ENCODE peak calls at places on chromosomes 6 and 20, in five cellular contexts. U is progenitor cell of endocrine pancreas, E is HepG2, Y is ovary, B is ascending aorta. I is an unnamed sample.

GRCh38 chr6:37347177-37348145 is 6.3 kb upstream of the RNF8 start:
- DNase-seq in E (no peak), B (no peak), Y (no peak), U (no peak), I (no peak)

GRCh38 chr6:32214126-32214525 is 9.7 kb downstream of the NOTCH4 start:
- DNase-seq in Y (no peak), E (no peak), U (no peak), B (no peak), I (no peak)

GRCh38 chr6:166516256-166516655 is 70.2 kb downstream of the RAMACL start:
- DNase-seq in E (no peak), Y (no peak), B (no peak), U (no peak), I (no peak)

GRCh38 chr20:33481431-33481941 is 8.4 kb upstream of the CBFA2T2 start:
- DNase-seq in Y (no peak), U (no peak), B (no peak), E (no peak), I (no peak)

GRCh38 chr6:122530440-122531046 is 58.9 kb upstream of the SERINC1 start:
- DNase-seq in B (no peak), E (peak), U (peak), Y (peak), I (no peak)

GRCh38 chr6:32761084-32761483 is 2.2 kb downstream of the HLA-DQB2 start:
- DNase-seq in B (no peak), Y (no peak), E (no peak), U (no peak), I (no peak)

GRCh38 chr20:47883186-47883585 is 97.9 kb upstream of the SULF2 start:
- DNase-seq in E (no peak), U (no peak), Y (no peak), B (no peak), I (no peak)

GRCh38 chr6:38062066-38062465 is 242.5 kb downstream of the ZFAND3 start:
- DNase-seq in B (no peak), Y (no peak), E (no peak), U (no peak), I (no peak)

GRCh38 chr6:33551538-33551937 is 28.5 kb downstream of the BAK1 start:
- DNase-seq in E (no peak), Y (no peak), B (no peak), U (no peak), I (no peak)

GRCh38 chr6:148109732-148110131 is 232.9 kb upstream of the SASH1 start:
- DNase-seq in E (no peak), B (no peak), Y (no peak), U (no peak), I (no peak)

GRCh38 chr20:43938932-43939761 is 24.5 kb downstream of the TOX2 start:
- DNase-seq in B (peak), U (no peak), E (peak), Y (no peak), I (no peak)

GRCh38 chr6:25006565-25007001 is 70.8 kb upstream of the RIPOR2 start:
- DNase-seq in U (no peak), B (no peak), E (no peak), Y (peak), I (no peak)

GRCh38 chr6:146770965-146771735 is 172.4 kb downstream of the ADGB start:
- DNase-seq in Y (no peak), E (no peak), B (peak), U (no peak), I (no peak)

GRCh38 chr6:146770275-146770964 is 171.6 kb downstream of the ADGB start:
- DNase-seq in E (no peak), U (no peak), B (no peak), Y (no peak), I (no peak)

GRCh38 chr6:146775227-146775626 is 176.5 kb downstream of the ADGB start:
- DNase-seq in E (no peak), B (no peak), U (no peak), Y (no peak), I (no peak)
- TF ChIP-seq CTCF in E (peak), B (no peak), U (no peak), Y (no peak), I (peak)

GRCh38 chr20:22904905-22905304 is 130.2 kb upstream of the SSTR4 start:
- DNase-seq in U (no peak), B (no peak), E (no peak), Y (no peak), I (no peak)
- TF ChIP-seq CTCF in U (no peak), B (no peak), E (no peak), Y (no peak), I (no peak)

GRCh38 chr6:376823-377571 is 14.6 kb upstream of the IRF4 start:
- DNase-seq in B (no peak), E (no peak), Y (no peak), U (no peak), I (no peak)

GRCh38 chr6:373031-373430 is 18.5 kb upstream of the IRF4 start:
- DNase-seq in B (no peak), U (no peak), E (no peak), Y (no peak), I (no peak)

GRCh38 chr6:374956-375355 is 16.6 kb upstream of the IRF4 start:
- DNase-seq in E (no peak), U (no peak), B (no peak), Y (no peak), I (no peak)

GRCh38 chr6:372336-372911 is 19.1 kb upstream of the IRF4 start:
- DNase-seq in E (no peak), U (no peak), B (no peak), Y (no peak), I (no peak)

DNA sequence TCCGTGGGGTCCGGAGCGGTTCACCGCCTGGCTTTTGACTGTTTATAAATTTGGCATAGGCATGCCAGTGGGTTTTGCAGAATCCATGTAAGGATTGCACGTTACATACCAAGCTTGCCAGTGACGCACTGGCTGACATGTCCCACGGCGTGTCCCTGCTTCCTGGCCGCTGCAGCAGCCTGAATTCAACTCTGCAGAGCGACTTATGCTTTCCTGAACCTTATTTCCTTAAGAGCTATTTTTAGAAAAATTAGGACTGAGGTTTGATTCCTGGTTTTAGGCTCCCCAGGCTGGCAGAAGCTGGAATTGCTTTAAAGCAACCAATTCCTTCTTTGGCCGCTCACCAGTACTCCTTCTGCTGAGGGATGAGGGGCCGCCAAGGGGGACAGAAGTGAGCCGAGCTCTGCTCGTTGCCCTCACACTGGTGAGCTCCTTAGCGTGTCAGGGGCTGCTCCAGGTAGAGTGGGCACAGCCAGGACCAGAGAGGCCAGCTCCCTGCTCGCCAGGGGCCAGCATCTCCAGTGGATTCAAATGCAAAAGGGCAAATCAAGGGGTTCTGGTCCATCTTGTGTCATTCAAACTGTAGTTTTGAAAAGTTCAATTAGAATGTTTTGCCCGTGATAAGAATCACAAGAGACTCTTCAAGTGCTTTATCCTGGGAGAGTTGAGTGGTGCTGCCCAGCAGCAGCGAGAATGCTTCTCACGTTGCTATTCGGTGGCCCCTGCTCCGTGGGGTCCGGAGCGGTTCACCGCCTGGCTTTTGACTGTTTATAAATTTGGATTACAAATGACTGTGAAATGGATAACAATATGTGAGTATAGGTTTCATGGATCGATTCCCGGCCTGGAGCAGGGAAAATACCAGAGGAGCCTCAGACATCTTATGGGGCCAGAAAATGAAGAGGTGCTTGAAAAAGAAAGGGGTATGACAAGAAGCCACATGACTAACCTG is 17.5 kb upstream of the IRF4 start:
- DNase-seq in Y (no peak), U (no peak), E (no peak), B (no peak), I (no peak)
- TF ChIP-seq CTCF in Y (no peak), U (no peak), E (peak), B (no peak), I (no peak)

GRCh38 chr6:44301106-44301505 is 12.0 kb downstream of the AARS2 start:
- DNase-seq in Y (no peak), U (no peak), B (no peak), E (no peak), I (no peak)
- TF ChIP-seq CTCF in Y (no peak), U (no peak), B (no peak), E (no peak), I (no peak)

GRCh38 chr6:100664274-100665040 is 199.7 kb upstream of the SIM1 start:
- DNase-seq in U (no peak), B (no peak), Y (no peak), E (no peak), I (no peak)
- TF ChIP-seq CTCF in U (peak), B (peak), Y (peak), E (peak), I (peak)

GRCh38 chr6:111709201-111709600 is 103.5 kb upstream of the TRAF3IP2 start:
- DNase-seq in Y (no peak), B (no peak), E (no peak), U (no peak), I (no peak)
- TF ChIP-seq CTCF in Y (no peak), B (no peak), E (no peak), U (no peak), I (no peak)

GRCh38 chr20:54174452-54175175 is 828 bp upstream of the CYP24A1 start:
- DNase-seq in E (peak), U (no peak), B (no peak), Y (no peak), I (no peak)

GRCh38 chr20:54170963-54171362 is 2.8 kb downstream of the CYP24A1 start:
- DNase-seq in U (no peak), B (no peak), Y (no peak), E (no peak), I (no peak)

GRCh38 chr20:54172856-54173652 is 732 bp downstream of the CYP24A1 start:
- DNase-seq in Y (no peak), E (no peak), U (no peak), B (no peak), I (no peak)

GRCh38 chr20:54173653-54174451 is at the start of gene CYP24A1:
- DNase-seq in B (no peak), U (no peak), E (peak), Y (no peak), I (no peak)

DNA sequence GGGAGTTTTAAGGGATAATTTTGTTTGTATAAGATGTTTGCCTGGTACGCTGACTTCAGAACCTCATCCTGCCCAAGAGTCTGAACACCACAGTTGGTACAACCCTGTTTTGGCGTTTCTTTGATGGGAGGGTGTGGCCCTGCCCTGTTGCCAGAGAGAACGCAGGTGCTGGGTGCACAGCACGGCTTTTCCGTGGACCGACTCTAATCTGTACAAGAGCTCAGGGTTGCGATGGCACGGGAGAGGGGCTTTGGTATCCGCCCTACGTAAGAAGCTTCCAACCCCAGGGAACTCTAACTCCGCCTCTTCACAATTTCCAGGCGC is 1.3 kb downstream of the CYP24A1 start:
- DNase-seq in B (no peak), E (no peak), Y (no peak), U (no peak), I (peak)
- TF ChIP-seq CTCF in B (no peak), E (no peak), Y (no peak), U (no peak), I (no peak)

GRCh38 chr6:150116195-150116800 is 26.5 kb upstream of the PPP1R14C start:
- DNase-seq in B (no peak), U (no peak), Y (no peak), E (no peak), I (no peak)
- TF ChIP-seq CTCF in B (no peak), U (no peak), Y (no peak), E (no peak), I (no peak)

GRCh38 chr6:98039876-98040605 is 757.0 kb upstream of the MMS22L start:
- DNase-seq in B (no peak), U (no peak), E (no peak), Y (no peak), I (no peak)
- TF ChIP-seq CTCF in B (no peak), U (peak), E (no peak), Y (no peak), I (peak)

GRCh38 chr6:8166156-8166555 is 63.8 kb upstream of the EEF1E1 start:
- DNase-seq in U (no peak), Y (no peak), B (no peak), E (peak), I (no peak)
- TF ChIP-seq CTCF in U (no peak), Y (no peak), B (no peak), E (no peak), I (no peak)

I was measured in type B pancreatic cell.